ENCODE peak calls at places on chromosomes 13 and 19, in eight cellular contexts. O is cardiac fibroblast, Z is A549, D is WTC11, K is lung, F is esophagus squamous epithelium, W is NB4, V is AG10803. L is an unnamed sample.
A peak's percentile ranks its signal among the peaks of the same experiment; 100 is the strongest.

GRCh38 chr13:98467263-98467985 is 109.5 kb downstream of the STK24 start:
- DNase-seq in O (no peak), Z (no peak), D (no peak), K (no peak), F (no peak), W (no peak), V (no peak), L (no peak)

GRCh38 chr13:113669231-113669870 is 2.3 kb downstream of the GRK1 start:
- DNase-seq in O (no peak), Z (no peak), D (peak; percentile 7), K (no peak), F (no peak), W (no peak), V (no peak), L (no peak)

GRCh38 chr19:46350029-46350757 is 3.3 kb downstream of the PPP5C start:
- DNase-seq in O (no peak), Z (no peak), D (no peak), K (no peak), F (no peak), W (peak; percentile 47), V (no peak), L (no peak)

GRCh38 chr13:49113526-49114286 is 106.4 kb upstream of the MLNR start:
- DNase-seq in O (peak; percentile 68), Z (peak; percentile 13), D (no peak), K (no peak), F (no peak), W (peak; percentile 81), V (peak; percentile 62), L (no peak)

GRCh38 chr19:13934785-13935109 is 3.5 kb downstream of the PODNL1 start:
- DNase-seq in O (no peak), Z (no peak), D (no peak), K (no peak), F (no peak), W (no peak), V (no peak), L (no peak)

GRCh38 chr19:40640744-40641143 is 39.6 kb downstream of the LTBP4 start:
- DNase-seq in O (peak; percentile 50), Z (peak; percentile 70), D (no peak), K (no peak), F (no peak), W (peak; percentile 46), V (peak; percentile 22), L (no peak)

GRCh38 chr19:19540707-19541515 is 2.8 kb downstream of the CILP2 start:
- DNase-seq in O (peak; percentile 19), Z (peak; percentile 45), D (peak; percentile 98), K (peak; percentile 47), F (no peak), W (peak; percentile 71), V (no peak), L (peak; percentile 47)

GRCh38 chr13:59801107-59801880 is 362.4 kb downstream of the DIAPH3 start:
- DNase-seq in O (no peak), Z (no peak), D (no peak), K (no peak), F (no peak), W (peak; percentile 6), V (no peak), L (no peak)

GRCh38 chr13:58598241-58598640 is 966.7 kb downstream of the PCDH17 start:
- DNase-seq in O (no peak), Z (no peak), D (no peak), K (no peak), F (no peak), W (no peak), V (no peak), L (no peak)

GRCh38 chr19:29292562-29292961 is 79.6 kb upstream of the UQCRFS1 start:
- DNase-seq in O (no peak), Z (no peak), D (no peak), K (no peak), F (no peak), W (no peak), V (no peak), L (no peak)

GRCh38 chr13:51435002-51435578 is 17.7 kb downstream of the INTS6 start:
- DNase-seq in O (peak; percentile 54), Z (peak; percentile 12), D (no peak), K (no peak), F (no peak), W (peak; percentile 41), V (peak; percentile 20), L (no peak)
- TF ChIP-seq CTCF in O (peak; percentile 56), Z (peak; percentile 48), D (no peak), K (no peak), F (peak; percentile 47), W (peak; percentile 26), V (peak; percentile 70), L (peak; percentile 67)

DNA sequence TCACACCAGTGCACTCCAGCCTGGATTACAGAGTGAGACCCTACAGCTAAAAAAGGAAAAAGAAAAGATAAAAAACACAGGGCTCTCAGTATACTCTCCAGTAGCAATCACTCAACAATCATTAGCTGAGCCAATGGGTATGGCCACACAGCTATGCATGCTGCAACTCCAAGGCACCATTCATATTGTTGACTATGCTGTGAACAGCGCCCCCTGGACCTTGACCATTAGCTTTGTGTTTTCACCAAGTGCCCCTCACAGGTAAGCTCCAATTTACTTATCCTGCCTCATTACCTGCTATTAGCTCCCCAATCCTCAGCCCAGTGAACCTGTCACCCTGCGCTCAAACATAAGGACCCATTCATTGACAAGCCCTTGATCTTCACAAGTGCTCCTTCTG is 35.8 kb downstream of the ZIC5 start:
- DNase-seq in O (no peak), Z (no peak), D (peak; percentile 56), K (no peak), F (no peak), W (peak; percentile 36), V (no peak), L (no peak)
- TF ChIP-seq CTCF in O (no peak), Z (no peak), D (peak; percentile 25), K (no peak), F (no peak), W (peak; percentile 43), V (no peak), L (no peak)

GRCh38 chr19:17337675-17338439 is 504 bp downstream of the GTPBP3 start:
- DNase-seq in O (no peak), Z (no peak), D (peak; percentile 48), K (no peak), F (no peak), W (peak; percentile 63), V (no peak), L (no peak)
- TF ChIP-seq CTCF in O (no peak), Z (no peak), D (no peak), K (no peak), F (no peak), W (no peak), V (no peak), L (no peak)

GRCh38 chr13:23510979-23511735 is 59.1 kb upstream of the TNFRSF19 start:
- DNase-seq in O (peak; percentile 43), Z (peak; percentile 51), D (peak; percentile 17), K (no peak), F (no peak), W (peak; percentile 57), V (no peak), L (peak; percentile 9)

GRCh38 chr13:23515116-23515515 is 55.1 kb upstream of the TNFRSF19 start:
- DNase-seq in O (no peak), Z (no peak), D (no peak), K (no peak), F (no peak), W (no peak), V (no peak), L (no peak)

GRCh38 chr13:23513460-23513859 is 56.8 kb upstream of the TNFRSF19 start:
- DNase-seq in O (peak; percentile 34), Z (no peak), D (no peak), K (no peak), F (no peak), W (no peak), V (no peak), L (no peak)

GRCh38 chr13:23514076-23514475 is 56.1 kb upstream of the TNFRSF19 start:
- DNase-seq in O (no peak), Z (no peak), D (no peak), K (no peak), F (no peak), W (no peak), V (no peak), L (no peak)

GRCh38 chr13:23512762-23513395 is 57.3 kb upstream of the TNFRSF19 start:
- DNase-seq in O (no peak), Z (no peak), D (no peak), K (no peak), F (no peak), W (no peak), V (no peak), L (no peak)
- TF ChIP-seq CTCF in O (no peak), Z (no peak), D (peak; percentile 24), K (no peak), F (peak; percentile 34), W (no peak), V (peak; percentile 17), L (peak; percentile 70)

GRCh38 chr13:95564091-95564490 is 11.6 kb downstream of the CLDN10 start:
- DNase-seq in O (peak; percentile 39), Z (peak; percentile 20), D (no peak), K (no peak), F (no peak), W (no peak), V (no peak), L (no peak)
- TF ChIP-seq CTCF in O (peak; percentile 7), Z (peak; percentile 25), D (no peak), K (no peak), F (no peak), W (no peak), V (no peak), L (no peak)

GRCh38 chr19:31415322-31415721 is 66.1 kb upstream of the TSHZ3 start:
- DNase-seq in O (no peak), Z (no peak), D (no peak), K (no peak), F (no peak), W (no peak), V (no peak), L (no peak)

GRCh38 chr19:31413353-31413752 is 64.1 kb upstream of the TSHZ3 start:
- DNase-seq in O (no peak), Z (no peak), D (no peak), K (no peak), F (no peak), W (no peak), V (no peak), L (no peak)

GRCh38 chr19:31418692-31419430 is 69.6 kb upstream of the TSHZ3 start:
- DNase-seq in O (no peak), Z (no peak), D (peak; percentile 90), K (no peak), F (no peak), W (no peak), V (no peak), L (no peak)

GRCh38 chr19:31418055-31418454 is 68.8 kb upstream of the TSHZ3 start:
- DNase-seq in O (no peak), Z (no peak), D (peak; percentile 52), K (no peak), F (no peak), W (no peak), V (no peak), L (no peak)

DNA sequence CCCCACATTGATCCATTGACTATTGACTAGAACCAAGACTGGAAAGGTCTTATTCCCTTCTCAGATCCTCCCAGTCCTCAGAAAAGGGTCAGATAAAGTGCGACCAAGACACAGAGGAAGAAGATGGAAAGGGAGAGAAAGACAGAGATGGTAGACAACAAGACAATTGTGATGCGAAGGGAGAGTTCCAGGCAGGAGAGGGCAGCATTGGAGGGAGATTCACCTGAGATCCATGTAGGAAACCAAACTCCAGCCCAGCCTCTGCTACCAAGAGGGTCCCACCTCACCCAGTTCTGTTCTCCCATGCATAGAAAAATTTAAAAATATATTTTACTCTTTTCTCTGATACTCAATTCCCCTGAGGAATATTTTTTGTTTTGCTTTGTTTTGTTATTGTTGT is 67.3 kb upstream of the TSHZ3 start:
- DNase-seq in O (no peak), Z (no peak), D (no peak), K (no peak), F (no peak), W (no peak), V (no peak), L (no peak)
- TF ChIP-seq CTCF in O (no peak), Z (no peak), D (no peak), K (no peak), F (no peak), W (no peak), V (no peak), L (no peak)

L was measured in endothelial cell.